ENCODE peak calls at places on chromosomes 7 and 10, in eight cellular contexts. P is foreskin fibroblast; Y is right cardiac atrium; H is T-helper 22 cell; D is activated CD8-positive, alpha-beta T cell treated with anti-CD3 and anti-CD28 coated beads for 36 hours; K is stimulated activated CD8-positive, alpha-beta memory T cell treated with anti-CD3 and anti-CD28 coated beads, Interleukin-4, amount 100 ng/mL, for 24 hours; B is amniotic stem cell; M is WTC11. E is an unnamed sample.

GRCh38 chr10:3060481-3060889 is 6.9 kb upstream of the PFKP start:
- DNase-seq in P (no peak), Y (no peak), H (no peak), D (no peak), K (no peak), B (no peak), M (no peak), E (no peak)

GRCh38 chr7:17988136-17988535 is 39.5 kb downstream of the PRPS1L1 start:
- DNase-seq in P (no peak), Y (no peak), H (no peak), D (no peak), K (no peak), B (no peak), M (no peak), E (no peak)

GRCh38 chr7:112898432-112899290 is 108.5 kb upstream of the TMEM168 start:
- DNase-seq in P (peak; percentile 53), Y (no peak), H (no peak), D (peak; percentile 51), K (no peak), B (peak; percentile 41), M (peak; percentile 70), E (peak; percentile 38)

GRCh38 chr7:104111294-104111693 is 96.5 kb downstream of the ORC5 start:
- DNase-seq in P (no peak), Y (no peak), H (no peak), D (no peak), K (no peak), B (no peak), M (no peak), E (no peak)

GRCh38 chr10:123318516-123318915 is 164.3 kb downstream of the BUB3 start:
- DNase-seq in P (no peak), Y (no peak), H (no peak), D (peak; percentile 42), K (no peak), B (no peak), M (no peak), E (no peak)

GRCh38 chr7:51260516-51260915 is 56.1 kb downstream of the COBL start:
- DNase-seq in P (no peak), Y (no peak), H (no peak), D (no peak), K (no peak), B (no peak), M (no peak), E (no peak)

GRCh38 chr10:6610647-6611046 is 30.6 kb upstream of the PRKCQ start:
- DNase-seq in P (no peak), Y (no peak), H (no peak), D (no peak), K (no peak), B (no peak), M (no peak), E (no peak)

GRCh38 chr7:102469351-102469971 is 4.7 kb downstream of the LRWD1 start:
- DNase-seq in P (no peak), Y (peak; percentile 17), H (no peak), D (no peak), K (no peak), B (no peak), M (no peak), E (no peak)

GRCh38 chr10:5960070-5960972 is 17.0 kb downstream of the IL15RA start:
- DNase-seq in P (no peak), Y (no peak), H (no peak), D (no peak), K (no peak), B (no peak), M (no peak), E (no peak)

GRCh38 chr7:132083126-132084123 is 492.8 kb downstream of the PLXNA4 start:
- DNase-seq in P (no peak), Y (no peak), H (no peak), D (no peak), K (no peak), B (no peak), M (no peak), E (no peak)

GRCh38 chr10:44993226-44993921 is 7.3 kb upstream of the ZNF22 start:
- DNase-seq in P (no peak), Y (no peak), H (no peak), D (no peak), K (no peak), B (no peak), M (no peak), E (no peak)

GRCh38 chr7:149872419-149873073 is 1.2 kb upstream of the ATP6V0E2 start:
- DNase-seq in P (peak; percentile 85), Y (peak; percentile 84), H (no peak), D (peak; percentile 66), K (no peak), B (peak; percentile 67), M (peak; percentile 49), E (peak; percentile 69)

GRCh38 chr10:62075414-62075813 is 173.9 kb downstream of the ARID5B start:
- DNase-seq in P (peak; percentile 65), Y (no peak), H (no peak), D (no peak), K (no peak), B (no peak), M (no peak), E (no peak)

GRCh38 chr7:87369216-87369615 is 23.8 kb downstream of the CROT start:
- DNase-seq in P (no peak), Y (no peak), H (no peak), D (peak; percentile 56), K (no peak), B (no peak), M (no peak), E (no peak)

GRCh38 chr10:131202964-131203363 is 108.6 kb downstream of the TCERG1L start:
- DNase-seq in P (no peak), Y (no peak), H (no peak), D (no peak), K (no peak), B (no peak), M (no peak), E (no peak)

GRCh38 chr10:116296358-116296757 is 23.4 kb upstream of the GFRA1 start:
- DNase-seq in P (peak; percentile 3), Y (no peak), H (no peak), D (no peak), K (no peak), B (no peak), M (no peak), E (no peak)

GRCh38 chr10:109504401-109504800 is 418.9 kb downstream of the XPNPEP1 start:
- DNase-seq in P (no peak), Y (no peak), H (no peak), D (no peak), K (no peak), B (no peak), M (no peak), E (no peak)

GRCh38 chr10:29734640-29734979 is 99.8 kb upstream of the SVIL start:
- DNase-seq in P (no peak), Y (no peak), H (no peak), D (no peak), K (no peak), B (no peak), M (no peak), E (no peak)

GRCh38 chr7:63025815-63026214 is 972.8 kb upstream of the ZNF722 start:
- DNase-seq in P (no peak), Y (no peak), H (no peak), D (no peak), K (no peak), B (no peak), M (no peak), E (no peak)

GRCh38 chr10:69911571-69912528 is 110.1 kb downstream of the COL13A1 start:
- DNase-seq in P (no peak), Y (peak; percentile 35), H (no peak), D (no peak), K (no peak), B (no peak), M (no peak), E (no peak)

GRCh38 chr10:33600381-33600780 is 265.9 kb upstream of the NRP1 start:
- DNase-seq in P (peak; percentile 26), Y (no peak), H (no peak), D (no peak), K (no peak), B (no peak), M (no peak), E (no peak)

GRCh38 chr10:13397052-13397451 is 49.0 kb upstream of the SEPHS1 start:
- DNase-seq in P (no peak), Y (no peak), H (no peak), D (no peak), K (no peak), B (no peak), M (no peak), E (no peak)

GRCh38 chr10:10722422-10722821 is 295.2 kb upstream of the CELF2 start:
- DNase-seq in P (peak; percentile 4), Y (no peak), H (no peak), D (no peak), K (no peak), B (no peak), M (no peak), E (peak; percentile 4)

GRCh38 chr10:127536972-127537760 is 11.9 kb upstream of the NPS start:
- DNase-seq in P (no peak), Y (no peak), H (no peak), D (no peak), K (no peak), B (no peak), M (no peak), E (no peak)

GRCh38 chr10:74683067-74683466 is 143.3 kb upstream of the KAT6B start:
- DNase-seq in P (peak; percentile 21), Y (no peak), H (no peak), D (no peak), K (no peak), B (no peak), M (no peak), E (no peak)

GRCh38 chr10:30392564-30392990 is 41.4 kb upstream of the MAP3K8 start:
- DNase-seq in P (peak; percentile 23), Y (peak; percentile 73), H (peak; percentile 34), D (peak; percentile 78), K (peak; percentile 50), B (peak; percentile 9), M (peak; percentile 85), E (peak; percentile 7)

GRCh38 chr10:110226555-110226925 is 19.1 kb downstream of the MXI1 start:
- DNase-seq in P (peak; percentile 94), Y (peak; percentile 94), H (peak; percentile 81), D (peak; percentile 91), K (peak; percentile 76), B (peak; percentile 85), M (peak; percentile 87), E (peak; percentile 86)